ENCODE peak calls at places on chromosomes 5 and 9, in seven cellular contexts. M is A549, O is GM10248, A is AG10803, D is omental fat pad, F is GM20000, H is fibroblast of lung. B is an unnamed sample.

GRCh38 chr9:112917027-112917986 is 26.6 kb upstream of the SLC46A2 start:
- DNase-seq in M (no peak), O (no peak), A (no peak), D (no peak), F (no peak), H (no peak), B (no peak)

GRCh38 chr5:56698463-56699381 is 116.6 kb upstream of the MAP3K1 start:
- DNase-seq in M (no peak), O (no peak), A (no peak), D (no peak), F (no peak), H (no peak), B (peak)

GRCh38 chr9:16521868-16522381 is 348.5 kb downstream of the BNC2 start:
- DNase-seq in M (no peak), O (no peak), A (peak), D (no peak), F (no peak), H (peak), B (peak)

GRCh38 chr9:98778711-98779530 is 17.4 kb downstream of the ANKS6 start:
- DNase-seq in M (no peak), O (no peak), A (no peak), D (no peak), F (no peak), H (no peak), B (peak)

GRCh38 chr9:87502446-87503232 is 5.0 kb downstream of the DAPK1 start:
- DNase-seq in M (no peak), O (no peak), A (no peak), D (no peak), F (no peak), H (no peak), B (no peak)

GRCh38 chr5:126234563-126235195 is 188.5 kb upstream of the GRAMD2B start:
- DNase-seq in M (peak), O (no peak), A (peak), D (no peak), F (peak), H (peak), B (peak)

GRCh38 chr9:110638381-110638954 is 30.1 kb upstream of the MUSK start:
- DNase-seq in M (peak), O (no peak), A (peak), D (no peak), F (no peak), H (no peak), B (peak)

GRCh38 chr5:123035950-123036390 is 555 bp downstream of the PPIC start:
- DNase-seq in M (peak), O (peak), A (peak), D (peak), F (peak), H (peak), B (peak)

GRCh38 chr5:158423623-158424200 is 564.8 kb upstream of the CLINT1 start:
- DNase-seq in M (no peak), O (no peak), A (peak), D (no peak), F (no peak), H (peak), B (peak)

GRCh38 chr5:32280656-32281081 is 32.1 kb downstream of the MTMR12 start:
- DNase-seq in M (no peak), O (peak), A (no peak), D (no peak), F (peak), H (no peak), B (no peak)

GRCh38 chr5:176364765-176365662 is at the start of gene ARL10:
- DNase-seq in M (no peak), O (peak), A (no peak), D (no peak), F (peak), H (peak), B (peak)

GRCh38 chr9:32550046-32550608 is 2.0 kb upstream of the SMIM27 start:
- DNase-seq in M (peak), O (no peak), A (peak), D (no peak), F (no peak), H (peak), B (peak)

GRCh38 chr5:135038202-135038828 is 4.3 kb upstream of the PITX1 start:
- DNase-seq in M (no peak), O (no peak), A (no peak), D (no peak), F (no peak), H (no peak), B (no peak)

GRCh38 chr5:173768891-173769290 is 119.3 kb upstream of the CPEB4 start:
- DNase-seq in M (no peak), O (no peak), A (no peak), D (no peak), F (no peak), H (no peak), B (no peak)

GRCh38 chr5:131379723-131380122 is 115.9 kb downstream of the CDC42SE2 start:
- DNase-seq in M (peak), O (peak), A (no peak), D (no peak), F (peak), H (peak), B (peak)

GRCh38 chr5:71658916-71659661 is 60.0 kb upstream of the CARTPT start:
- DNase-seq in M (peak), O (no peak), A (peak), D (no peak), F (no peak), H (no peak), B (peak)

GRCh38 chr9:98254236-98255063 is 999 bp downstream of the TBC1D2 start:
- DNase-seq in M (no peak), O (no peak), A (peak), D (no peak), F (no peak), H (no peak), B (peak)

GRCh38 chr9:81976351-81976750 is 12.2 kb upstream of the SPATA31D1 start:
- DNase-seq in M (no peak), O (no peak), A (no peak), D (no peak), F (no peak), H (no peak), B (no peak)
- TF ChIP-seq CTCF in M (no peak), O (no peak), A (no peak), D (no peak), F (no peak), H (no peak), B (no peak)

GRCh38 chr9:126919193-126919592 is 4.6 kb downstream of the RALGPS1 start:
- DNase-seq in M (no peak), O (no peak), A (no peak), D (no peak), F (no peak), H (no peak), B (no peak)

GRCh38 chr9:126914458-126915280 is at the start of gene RALGPS1:
- DNase-seq in M (peak), O (peak), A (peak), D (peak), F (peak), H (peak), B (peak)

GRCh38 chr9:126915846-126916543 is 1.4 kb downstream of the RALGPS1 start:
- DNase-seq in M (no peak), O (no peak), A (no peak), D (no peak), F (no peak), H (no peak), B (no peak)

GRCh38 chr9:126915281-126915816 is 767 bp downstream of the RALGPS1 start:
- DNase-seq in M (no peak), O (no peak), A (no peak), D (no peak), F (peak), H (no peak), B (no peak)

GRCh38 chr9:126916909-126917308 is 2.3 kb downstream of the RALGPS1 start:
- DNase-seq in M (peak), O (no peak), A (no peak), D (no peak), F (no peak), H (no peak), B (no peak)
- TF ChIP-seq CTCF in M (no peak), O (no peak), A (no peak), D (no peak), F (no peak), H (no peak), B (peak)

GRCh38 chr5:114223866-114224265 is 138.0 kb upstream of the KCNN2 start:
- DNase-seq in M (peak), O (no peak), A (peak), D (no peak), F (no peak), H (no peak), B (peak)
- TF ChIP-seq CTCF in M (peak), O (peak), A (peak), D (no peak), F (peak), H (peak), B (peak)

GRCh38 chr9:136373300-136374182 is at the start of gene CARD9:
- DNase-seq in M (no peak), O (peak), A (no peak), D (no peak), F (peak), H (no peak), B (no peak)

GRCh38 chr9:136370687-136371530 is 2.6 kb downstream of the CARD9 start:
- DNase-seq in M (no peak), O (no peak), A (no peak), D (no peak), F (no peak), H (peak), B (peak)

GRCh38 chr9:136374183-136374575 is 710 bp upstream of the CARD9 start:
- DNase-seq in M (no peak), O (no peak), A (no peak), D (no peak), F (no peak), H (no peak), B (no peak)

GRCh38 chr9:136372006-136372405 is 1.5 kb downstream of the CARD9 start:
- DNase-seq in M (no peak), O (no peak), A (no peak), D (no peak), F (no peak), H (no peak), B (no peak)

DNA sequence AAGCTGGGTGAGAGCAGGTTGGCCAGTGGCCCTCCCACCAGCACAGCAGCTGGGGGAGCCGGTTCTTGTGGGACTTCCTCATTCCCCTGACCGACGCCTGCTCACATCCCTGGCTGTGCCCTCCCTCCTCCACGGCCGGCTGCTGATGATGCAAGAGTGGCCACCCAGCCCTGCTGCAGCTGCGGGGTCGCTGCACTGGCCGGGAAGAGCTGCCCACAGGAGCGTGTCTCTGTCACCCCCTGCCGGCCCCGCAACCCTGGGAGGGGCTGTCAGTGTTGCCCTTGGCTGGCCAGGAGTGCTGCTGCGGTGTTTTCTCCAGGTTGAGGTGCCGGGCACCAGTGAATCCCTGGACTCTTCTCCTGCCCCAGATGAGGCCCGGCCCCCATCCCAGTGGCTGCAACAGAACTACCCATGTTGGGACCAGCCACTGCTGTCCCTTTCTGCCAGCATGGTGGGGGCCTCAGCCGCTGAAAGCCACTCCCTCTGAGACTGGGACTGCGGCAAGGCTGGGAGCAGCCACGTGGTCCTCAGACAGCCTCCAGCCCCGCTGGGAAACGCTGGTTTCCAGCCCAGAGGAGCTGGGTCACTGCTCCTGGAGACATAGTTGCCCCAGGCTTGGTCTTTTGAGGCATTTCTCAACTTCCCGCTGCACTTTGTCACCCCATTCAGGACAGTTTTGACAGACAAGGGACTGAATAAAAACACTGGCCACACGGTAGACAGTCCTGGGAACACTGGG is 739 bp downstream of the CARD9 start:
- DNase-seq in M (peak), O (peak), A (peak), D (no peak), F (peak), H (peak), B (peak)
- TF ChIP-seq CTCF in M (no peak), O (peak), A (peak), D (no peak), F (no peak), H (peak), B (peak)

GRCh38 chr5:60533789-60534188 is 166.2 kb downstream of the DEPDC1B start:
- DNase-seq in M (no peak), O (no peak), A (no peak), D (no peak), F (no peak), H (no peak), B (no peak)
- TF ChIP-seq CTCF in M (no peak), O (no peak), A (no peak), D (no peak), F (no peak), H (no peak), B (no peak)

DNA sequence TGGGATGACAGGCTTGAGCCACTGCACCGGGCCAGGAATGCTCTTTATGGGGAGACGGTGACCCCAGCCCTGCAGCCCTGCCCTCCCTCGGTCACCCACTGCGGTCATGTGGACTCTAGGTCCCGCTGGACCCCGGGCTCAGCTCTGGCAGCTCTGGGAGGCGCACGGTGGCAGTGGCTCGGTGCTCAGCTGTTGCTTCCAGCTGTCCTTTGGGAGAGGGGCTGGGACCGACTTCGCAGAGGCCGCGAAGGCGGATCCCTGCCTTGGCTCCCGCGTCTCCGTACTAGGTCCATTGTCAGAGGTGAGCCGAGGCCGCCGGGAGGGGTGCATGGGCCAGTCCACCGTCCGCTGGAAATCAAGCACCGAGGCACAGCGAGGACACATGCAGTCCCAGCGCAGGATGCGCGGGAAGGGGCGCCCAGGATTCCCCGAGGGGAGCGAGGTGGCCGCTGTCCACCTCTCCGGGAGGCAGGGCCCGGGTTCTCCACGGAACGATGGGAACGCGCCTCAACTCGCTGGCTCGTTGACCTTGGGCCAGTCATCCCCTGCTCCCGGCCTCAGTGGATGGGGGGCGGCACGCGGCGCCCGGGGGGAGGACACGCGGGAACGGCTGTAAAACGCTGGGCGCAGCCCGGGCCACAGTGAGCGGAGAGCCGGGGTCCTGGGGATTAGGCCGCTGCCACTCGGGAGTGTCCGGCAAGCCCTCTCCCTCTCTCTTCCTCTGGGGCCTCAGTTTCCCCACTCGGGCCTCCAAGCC is 734 bp downstream of the GBGT1 start:
- DNase-seq in M (no peak), O (no peak), A (no peak), D (no peak), F (peak), H (no peak), B (no peak)
- TF ChIP-seq CTCF in M (no peak), O (no peak), A (no peak), D (no peak), F (no peak), H (no peak), B (no peak)

GRCh38 chr9:68780377-68780707 is 75.3 kb downstream of the PIP5K1B start:
- DNase-seq in M (no peak), O (no peak), A (no peak), D (no peak), F (no peak), H (no peak), B (no peak)
- TF ChIP-seq CTCF in M (peak), O (no peak), A (no peak), D (no peak), F (no peak), H (no peak), B (no peak)

B was measured in choroid plexus epithelial cell.